ENCODE peak calls at places on chromosomes 11 and 22, in seven cellular contexts. D, H, B, T, K, L and R are unnamed samples.

GRCh38 chr11:126343051-126343450 is 12.4 kb upstream of the ST3GAL4 start:
- DNase-seq in D (no peak), H (no peak), B (no peak), T (no peak), K (no peak), L (no peak), R (no peak)

GRCh38 chr11:29263971-29264682 is 752.7 kb downstream of the KCNA4 start:
- DNase-seq in D (no peak), H (no peak), B (no peak), T (no peak), K (no peak), L (no peak), R (no peak)

GRCh38 chr22:30253205-30253852 is 6.8 kb upstream of the LIF start:
- DNase-seq in D (no peak), H (no peak), B (no peak), T (no peak), K (peak), L (no peak), R (no peak)

GRCh38 chr11:107858217-107859070 is at the start of gene SLC35F2:
- DNase-seq in D (peak), H (peak), B (peak), T (no peak), K (peak), L (peak), R (peak)

GRCh38 chr22:35892192-35892591 is 136.4 kb downstream of the RBFOX2 start:
- DNase-seq in D (no peak), H (no peak), B (no peak), T (no peak), K (no peak), L (peak), R (no peak)

GRCh38 chr11:128936546-128937275 is 6.0 kb downstream of the TP53AIP1 start:
- DNase-seq in D (peak), H (no peak), B (no peak), T (no peak), K (peak), L (no peak), R (no peak)

GRCh38 chr11:92048415-92048814 is 176.2 kb upstream of the FAT3 start:
- DNase-seq in D (no peak), H (no peak), B (no peak), T (no peak), K (no peak), L (no peak), R (no peak)

GRCh38 chr11:26106713-26107112 is 225.2 kb upstream of the ANO3 start:
- DNase-seq in D (no peak), H (no peak), B (no peak), T (no peak), K (no peak), L (no peak), R (no peak)

GRCh38 chr11:101126551-101127347 is 2.9 kb downstream of the PGR start:
- DNase-seq in D (peak), H (no peak), B (peak), T (no peak), K (no peak), L (no peak), R (no peak)

GRCh38 chr11:16750417-16750816 is 12.0 kb downstream of the C11orf58 start:
- DNase-seq in D (no peak), H (no peak), B (no peak), T (no peak), K (no peak), L (peak), R (no peak)

GRCh38 chr11:113752932-113753331 is 20.6 kb downstream of the ZW10 start:
- DNase-seq in D (no peak), H (no peak), B (no peak), T (no peak), K (no peak), L (no peak), R (no peak)

GRCh38 chr11:131645237-131645636 is 274.8 kb downstream of the NTM start:
- DNase-seq in D (no peak), H (no peak), B (no peak), T (no peak), K (no peak), L (no peak), R (no peak)

GRCh38 chr22:23180301-23180892 is at the start of gene BCR:
- DNase-seq in D (peak), H (no peak), B (peak), T (no peak), K (peak), L (peak), R (peak)

GRCh38 chr11:62337682-62338181 is 484 bp downstream of the ASRGL1 start:
- DNase-seq in D (peak), H (no peak), B (peak), T (no peak), K (no peak), L (no peak), R (peak)

GRCh38 chr11:85694385-85694980 is 8.5 kb upstream of the CCDC89 start:
- DNase-seq in D (no peak), H (no peak), B (no peak), T (peak), K (peak), L (peak), R (no peak)

GRCh38 chr22:47296405-47297260 is 534.2 kb downstream of the TBC1D22A start:
- DNase-seq in D (no peak), H (no peak), B (no peak), T (no peak), K (no peak), L (no peak), R (no peak)

GRCh38 chr11:110779108-110779507 is 66.9 kb upstream of the ARHGAP20 start:
- DNase-seq in D (no peak), H (no peak), B (no peak), T (no peak), K (no peak), L (no peak), R (no peak)

GRCh38 chr11:22674470-22675426 is 8.3 kb downstream of the GAS2 start:
- DNase-seq in D (no peak), H (no peak), B (no peak), T (no peak), K (no peak), L (no peak), R (no peak)

GRCh38 chr11:68825603-68826002 is 16.1 kb downstream of the CPT1A start:
- DNase-seq in D (no peak), H (no peak), B (no peak), T (no peak), K (no peak), L (no peak), R (peak)

GRCh38 chr11:45392621-45393183 is 106.6 kb upstream of the SYT13 start:
- DNase-seq in D (no peak), H (no peak), B (no peak), T (no peak), K (no peak), L (no peak), R (no peak)

GRCh38 chr11:65492637-65493366 is 6.0 kb upstream of the MALAT1 start:
- DNase-seq in D (no peak), H (no peak), B (no peak), T (no peak), K (no peak), L (peak), R (no peak)

GRCh38 chr22:45231293-45231692 is 9.4 kb downstream of the KIAA0930 start:
- DNase-seq in D (no peak), H (no peak), B (no peak), T (no peak), K (no peak), L (no peak), R (no peak)

GRCh38 chr22:24510694-24511625 is 15.8 kb downstream of the UPB1 start:
- DNase-seq in D (no peak), H (no peak), B (no peak), T (no peak), K (no peak), L (peak), R (no peak)

GRCh38 chr22:31947296-31947695 is 3.0 kb downstream of the YWHAH start:
- DNase-seq in D (no peak), H (no peak), B (no peak), T (no peak), K (no peak), L (peak), R (no peak)

GRCh38 chr11:70468256-70469230 is 70.2 kb downstream of the CTTN start:
- DNase-seq in D (no peak), H (no peak), B (no peak), T (no peak), K (no peak), L (peak), R (no peak)

GRCh38 chr11:47033439-47033838 is 96.9 kb downstream of the CSTPP1 start:
- DNase-seq in D (no peak), H (no peak), B (no peak), T (no peak), K (no peak), L (no peak), R (no peak)

GRCh38 chr11:109858152-109858551 is 235.0 kb upstream of the ZC3H12C start:
- DNase-seq in D (no peak), H (no peak), B (no peak), T (no peak), K (no peak), L (no peak), R (no peak)